ENCODE peak calls at places on chromosomes 12 and 14, in nine cellular contexts. N is adrenal gland, R is AG09309, W is upper lobe of left lung, H is brain microvascular endothelial cell, L is glutamatergic neuron, C is NB4, Q is body of pancreas, I is thoracic aorta. S is an unnamed sample.

GRCh38 chr14:51547260-51547659 is 104.5 kb upstream of the FRMD6 start:
- DNase-seq in Q (no peak), I (peak; percentile 36), R (peak; percentile 97), C (no peak), L (no peak), N (peak; percentile 37), W (no peak), H (peak; percentile 99), S (peak; percentile 23)

GRCh38 chr14:55170526-55170925 is 20.9 kb downstream of the DLGAP5 start:
- DNase-seq in R (no peak), N (no peak), W (no peak), C (no peak), H (no peak), Q (no peak), L (no peak), I (no peak), S (no peak)

GRCh38 chr12:94553130-94553519 is 93.5 kb upstream of the CEP83 start:
- DNase-seq in R (peak; percentile 49), W (no peak), L (no peak), H (peak; percentile 91), C (no peak), I (no peak), N (peak; percentile 57), Q (no peak), S (no peak)

GRCh38 chr12:121240484-121241202 is 30.7 kb downstream of the P2RX4 start:
- DNase-seq in R (no peak), W (peak; percentile 67), Q (peak; percentile 31), C (peak; percentile 97), L (no peak), I (peak; percentile 42), N (peak; percentile 58), H (peak; percentile 25), S (peak; percentile 49)

GRCh38 chr12:104669057-104669770 is 212.5 kb downstream of the CHST11 start:
- DNase-seq in Q (peak; percentile 75), C (peak; percentile 61), L (no peak), H (no peak), R (no peak), W (peak; percentile 75), I (no peak), N (peak; percentile 42), S (peak; percentile 72)

GRCh38 chr14:61269321-61270083 is 11.6 kb downstream of the TMEM30B start:
- DNase-seq in C (peak; percentile 67), Q (peak; percentile 88), H (peak; percentile 80), W (peak; percentile 78), N (peak; percentile 84), R (no peak), L (peak; percentile 72), I (peak; percentile 16), S (peak; percentile 84)

GRCh38 chr12:109469516-109469915 is 7.6 kb downstream of the KCTD10 start:
- DNase-seq in Q (no peak), R (no peak), I (no peak), N (no peak), L (no peak), H (no peak), C (no peak), W (no peak), S (no peak)

GRCh38 chr14:70622111-70622712 is 19.5 kb upstream of the TTC9 start:
- DNase-seq in H (peak; percentile 29), I (no peak), W (peak; percentile 34), N (peak; percentile 50), Q (peak; percentile 58), C (peak; percentile 33), L (peak; percentile 39), R (no peak), S (peak; percentile 66)

GRCh38 chr12:2644678-2645405 is 149.9 kb upstream of the FKBP4 start:
- DNase-seq in I (no peak), W (no peak), C (no peak), N (no peak), L (no peak), Q (no peak), H (no peak), R (no peak), S (no peak)

GRCh38 chr12:120960657-120961056 is 17.7 kb upstream of the HNF1A start:
- DNase-seq in N (no peak), C (no peak), W (no peak), H (no peak), I (no peak), R (no peak), Q (no peak), L (no peak), S (no peak)

GRCh38 chr12:31961137-31961536 is 1.9 kb downstream of the RESF1 start:
- DNase-seq in Q (no peak), C (no peak), I (no peak), N (no peak), H (no peak), R (no peak), L (no peak), W (no peak), S (no peak)

GRCh38 chr12:122135437-122136031 is 38.5 kb downstream of the IL31 start:
- DNase-seq in W (no peak), H (no peak), N (no peak), C (no peak), L (no peak), I (no peak), R (no peak), Q (no peak), S (no peak)

GRCh38 chr14:93939304-93940229 is 12.4 kb downstream of the FAM181A start:
- DNase-seq in Q (peak; percentile 84), W (peak; percentile 79), I (peak; percentile 26), C (peak; percentile 81), N (peak; percentile 88), R (no peak), L (peak; percentile 96), H (peak; percentile 61), S (peak; percentile 69)

GRCh38 chr12:131441638-131442336 is 269.1 kb upstream of the SFSWAP start:
- DNase-seq in C (no peak), R (no peak), W (no peak), I (no peak), Q (no peak), L (no peak), N (no peak), H (no peak), S (no peak)

GRCh38 chr12:45721374-45721773 is 8.1 kb upstream of the ARID2 start:
- DNase-seq in R (no peak), H (no peak), Q (no peak), W (no peak), L (no peak), I (no peak), C (no peak), N (no peak), S (no peak)

DNA sequence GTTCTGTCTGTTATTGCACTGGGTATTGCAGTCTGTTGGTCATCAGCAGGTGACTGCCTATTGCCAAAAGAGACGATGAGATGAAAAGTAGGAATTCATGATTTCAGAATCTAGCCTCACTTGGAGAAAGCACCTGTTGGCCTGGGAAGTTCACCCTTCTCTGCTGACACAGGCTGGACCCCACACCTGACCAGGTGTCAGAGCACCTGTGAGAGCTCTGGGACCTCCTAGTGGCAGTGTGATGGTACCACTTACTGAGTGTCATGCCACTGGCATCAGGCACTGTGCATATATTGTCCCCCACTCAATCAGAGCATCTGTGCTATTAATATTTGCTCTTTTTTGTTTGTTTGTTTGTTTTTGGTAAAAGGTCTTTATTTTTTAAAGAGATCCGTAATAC is 68.0 kb downstream of the RASSF3 start:
- DNase-seq in I (no peak), W (no peak), R (no peak), N (no peak), C (no peak), L (no peak), Q (no peak), H (no peak), S (no peak)
- TF ChIP-seq CTCF in I (no peak), W (no peak), R (no peak), N (no peak), C (no peak), L (no peak), Q (no peak), H (peak; percentile 9), S (no peak)

GRCh38 chr12:20807192-20808080 is 3.1 kb upstream of the SLCO1B3 start:
- DNase-seq in N (no peak), Q (no peak), H (no peak), L (no peak), C (no peak), R (no peak), I (no peak), W (no peak), S (no peak)
- TF ChIP-seq CTCF in N (no peak), Q (no peak), H (no peak), L (no peak), C (no peak), R (no peak), I (no peak), W (no peak), S (no peak)

GRCh38 chr14:68670344-68670725 is 122.5 kb downstream of the ZFP36L1 start:
- DNase-seq in Q (peak; percentile 61), W (peak; percentile 9), C (no peak), N (no peak), L (no peak), I (no peak), H (no peak), R (no peak), S (no peak)

GRCh38 chr14:68671899-68672298 is 121.0 kb downstream of the ZFP36L1 start:
- DNase-seq in I (no peak), R (no peak), H (no peak), W (no peak), C (no peak), N (no peak), L (no peak), Q (no peak), S (no peak)

GRCh38 chr14:68674538-68675232 is 118.2 kb downstream of the ZFP36L1 start:
- DNase-seq in N (no peak), W (no peak), C (no peak), H (no peak), R (no peak), Q (no peak), I (no peak), L (no peak), S (no peak)

GRCh38 chr14:68673464-68673863 is 119.4 kb downstream of the ZFP36L1 start:
- DNase-seq in R (no peak), H (no peak), N (no peak), I (no peak), C (no peak), Q (no peak), L (no peak), W (no peak), S (no peak)

GRCh38 chr14:68672609-68673285 is 120.1 kb downstream of the ZFP36L1 start:
- DNase-seq in C (no peak), W (no peak), R (no peak), H (no peak), Q (no peak), I (no peak), L (no peak), N (no peak), S (no peak)
- TF ChIP-seq CTCF in C (no peak), W (no peak), R (no peak), H (no peak), Q (no peak), I (no peak), L (no peak), N (no peak), S (no peak)

DNA sequence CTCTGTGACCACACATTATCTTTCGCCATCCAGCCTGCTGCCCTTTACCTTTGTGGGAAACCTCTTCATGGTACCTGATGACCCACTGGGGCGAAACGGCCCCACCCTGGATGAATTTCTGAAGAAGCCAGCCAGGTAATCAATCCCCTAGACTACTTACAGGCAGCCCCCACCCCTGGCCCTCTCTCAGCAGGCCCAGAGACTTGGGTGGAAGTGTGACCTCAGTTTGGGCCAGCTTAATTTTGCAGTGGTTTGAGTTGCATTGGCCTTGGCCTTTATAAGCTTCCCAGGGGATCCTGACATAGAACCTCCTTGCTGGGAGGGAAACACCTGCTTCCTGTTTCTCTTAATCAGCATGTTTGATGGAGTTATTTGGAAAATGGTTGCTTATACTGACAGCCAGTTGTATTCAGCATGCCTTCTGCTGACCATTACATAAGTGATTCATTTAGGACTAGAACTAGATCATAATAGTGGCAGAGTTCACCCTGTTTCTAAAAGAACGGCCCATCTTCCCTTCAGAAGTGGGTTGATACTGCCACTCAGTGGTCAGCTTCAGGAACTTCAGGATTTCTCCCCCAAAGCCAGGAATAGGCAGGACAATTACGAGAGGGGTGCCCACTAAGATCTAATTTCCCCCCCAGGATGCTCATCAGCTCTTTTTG is 6.1 kb downstream of the SDR39U1 start:
- DNase-seq in Q (peak; percentile 48), R (peak; percentile 67), L (peak; percentile 39), W (no peak), H (peak; percentile 43), N (peak; percentile 71), C (peak; percentile 77), I (no peak), S (peak; percentile 40)
- TF ChIP-seq CTCF in Q (peak; percentile 72), R (peak; percentile 77), L (peak; percentile 76), W (peak; percentile 87), H (peak; percentile 81), N (peak; percentile 95), C (peak; percentile 66), I (peak; percentile 79), S (peak; percentile 68)

S was measured in thyroid gland.